ENCODE peak calls at places on chromosomes 2 and 18, in five cellular contexts. One of them, this sample, is unnamed.

GRCh38 chr2:15521782-15522181 is 39.4 kb downstream of the NBAS start:
- DNase-seq in GM23338: no peak
- DNase-seq in cardiac muscle cell: no peak
- DNase-seq in IMR-90: peak; percentile 22
- DNase-seq in fibroblast of lung: peak; percentile 45
- DNase-seq in this sample: no peak

GRCh38 chr2:9214866-9215265 is 8.3 kb downstream of the ASAP2 start:
- DNase-seq in IMR-90: no peak
- DNase-seq in GM23338: no peak
- DNase-seq in fibroblast of lung: no peak
- DNase-seq in cardiac muscle cell: no peak
- DNase-seq in this sample: no peak

GRCh38 chr2:70870790-70871189 is 35.2 kb upstream of the CD207 start:
- DNase-seq in GM23338: no peak
- DNase-seq in fibroblast of lung: no peak
- DNase-seq in IMR-90: no peak
- DNase-seq in cardiac muscle cell: no peak
- DNase-seq in this sample: no peak

GRCh38 chr2:179578171-179578916 is 283.1 kb downstream of the ZNF385B start:
- DNase-seq in fibroblast of lung: no peak
- DNase-seq in GM23338: no peak
- DNase-seq in cardiac muscle cell: no peak
- DNase-seq in IMR-90: no peak
- DNase-seq in this sample: no peak

GRCh38 chr2:187654535-187654934 is 100.3 kb upstream of the TFPI start:
- DNase-seq in GM23338: peak; percentile 45
- DNase-seq in cardiac muscle cell: no peak
- DNase-seq in fibroblast of lung: no peak
- DNase-seq in IMR-90: no peak
- DNase-seq in this sample: no peak

GRCh38 chr2:7819316-7819715 is 862.5 kb upstream of the ID2 start:
- DNase-seq in cardiac muscle cell: no peak
- DNase-seq in GM23338: no peak
- DNase-seq in fibroblast of lung: no peak
- DNase-seq in IMR-90: no peak
- DNase-seq in this sample: no peak

GRCh38 chr2:144780983-144781382 is 261.1 kb upstream of the ZEB2 start:
- DNase-seq in cardiac muscle cell: no peak
- DNase-seq in IMR-90: no peak
- DNase-seq in GM23338: no peak
- DNase-seq in fibroblast of lung: no peak
- DNase-seq in this sample: no peak

GRCh38 chr2:42359304-42359749 is 1.7 kb downstream of the COX7A2L start:
- DNase-seq in GM23338: no peak
- DNase-seq in fibroblast of lung: peak; percentile 43
- DNase-seq in IMR-90: peak; percentile 17
- DNase-seq in cardiac muscle cell: no peak
- DNase-seq in this sample: peak; percentile 21

GRCh38 chr2:36411962-36412444 is 56.4 kb downstream of the CRIM1 start:
- DNase-seq in fibroblast of lung: no peak
- DNase-seq in IMR-90: no peak
- DNase-seq in cardiac muscle cell: no peak
- DNase-seq in GM23338: peak; percentile 86
- DNase-seq in this sample: no peak

GRCh38 chr2:238528953-238529781 is 102.4 kb downstream of the ASB1 start:
- DNase-seq in cardiac muscle cell: no peak
- DNase-seq in fibroblast of lung: peak; percentile 71
- DNase-seq in IMR-90: peak; percentile 82
- DNase-seq in GM23338: no peak
- DNase-seq in this sample: no peak

GRCh38 chr2:161045726-161046125 is 114.5 kb upstream of the TANK start:
- DNase-seq in cardiac muscle cell: no peak
- DNase-seq in GM23338: no peak
- DNase-seq in fibroblast of lung: peak; percentile 62
- DNase-seq in IMR-90: peak; percentile 73
- DNase-seq in this sample: no peak

GRCh38 chr2:23377772-23378171 is 7.2 kb upstream of the KLHL29 start:
- DNase-seq in GM23338: no peak
- DNase-seq in cardiac muscle cell: no peak
- DNase-seq in fibroblast of lung: peak; percentile 32
- DNase-seq in IMR-90: no peak
- DNase-seq in this sample: no peak

GRCh38 chr18:28112056-28112470 is 64.9 kb downstream of the CDH2 start:
- DNase-seq in fibroblast of lung: peak; percentile 37
- DNase-seq in GM23338: no peak
- DNase-seq in cardiac muscle cell: peak; percentile 53
- DNase-seq in IMR-90: peak; percentile 89
- DNase-seq in this sample: no peak

GRCh38 chr2:240429872-240430491 is 5.5 kb upstream of the GPC1 start:
- DNase-seq in fibroblast of lung: no peak
- DNase-seq in GM23338: no peak
- DNase-seq in IMR-90: no peak
- DNase-seq in cardiac muscle cell: no peak
- DNase-seq in this sample: no peak

GRCh38 chr2:107303964-107304363 is 418.0 kb upstream of the ST6GAL2 start:
- DNase-seq in GM23338: no peak
- DNase-seq in cardiac muscle cell: no peak
- DNase-seq in fibroblast of lung: no peak
- DNase-seq in IMR-90: no peak
- DNase-seq in this sample: no peak

GRCh38 chr2:233353769-233354499 is at the start of gene DGKD:
- DNase-seq in cardiac muscle cell: peak; percentile 83
- DNase-seq in IMR-90: no peak
- DNase-seq in fibroblast of lung: peak; percentile 32
- DNase-seq in GM23338: peak; percentile 79
- DNase-seq in this sample: peak; percentile 98

GRCh38 chr18:48188609-48189008 is 220.6 kb downstream of the ZBTB7C start:
- DNase-seq in IMR-90: no peak
- DNase-seq in GM23338: no peak
- DNase-seq in cardiac muscle cell: no peak
- DNase-seq in fibroblast of lung: no peak
- DNase-seq in this sample: no peak

GRCh38 chr2:98503481-98504096 is 58.9 kb downstream of the INPP4A start:
- DNase-seq in GM23338: no peak
- DNase-seq in cardiac muscle cell: no peak
- DNase-seq in IMR-90: peak; percentile 50
- DNase-seq in fibroblast of lung: no peak
- DNase-seq in this sample: no peak

GRCh38 chr2:98731709-98732349 is 897 bp upstream of the MGAT4A start:
- DNase-seq in fibroblast of lung: no peak
- DNase-seq in IMR-90: no peak
- DNase-seq in cardiac muscle cell: peak; percentile 4
- DNase-seq in GM23338: peak; percentile 12
- DNase-seq in this sample: no peak

GRCh38 chr18:48878471-48878870 is 72.3 kb downstream of the SMAD7 start:
- DNase-seq in IMR-90: no peak
- DNase-seq in fibroblast of lung: no peak
- DNase-seq in GM23338: no peak
- DNase-seq in cardiac muscle cell: no peak
- DNase-seq in this sample: no peak

GRCh38 chr2:224222320-224222719 is 179.6 kb downstream of the FAM124B start:
- DNase-seq in IMR-90: peak; percentile 8
- DNase-seq in cardiac muscle cell: peak; percentile 19
- DNase-seq in GM23338: peak; percentile 34
- DNase-seq in fibroblast of lung: peak; percentile 34
- DNase-seq in this sample: no peak

GRCh38 chr18:34342960-34343359 is 118.2 kb upstream of the NOL4 start:
- DNase-seq in GM23338: peak; percentile 6
- DNase-seq in cardiac muscle cell: no peak
- DNase-seq in IMR-90: peak; percentile 28
- DNase-seq in fibroblast of lung: peak; percentile 41
- DNase-seq in this sample: no peak

GRCh38 chr18:48840491-48840877 is 110.3 kb downstream of the SMAD7 start:
- DNase-seq in fibroblast of lung: no peak
- DNase-seq in IMR-90: no peak
- DNase-seq in cardiac muscle cell: no peak
- DNase-seq in GM23338: no peak
- DNase-seq in this sample: no peak

GRCh38 chr2:134912406-134912805 is 6.2 kb upstream of the CCNT2 start:
- DNase-seq in IMR-90: peak; percentile 65
- DNase-seq in GM23338: no peak
- DNase-seq in cardiac muscle cell: no peak
- DNase-seq in fibroblast of lung: peak; percentile 36
- DNase-seq in this sample: no peak

GRCh38 chr2:150778828-150779227 is 291.4 kb upstream of the RND3 start:
- DNase-seq in IMR-90: no peak
- DNase-seq in GM23338: no peak
- DNase-seq in cardiac muscle cell: no peak
- DNase-seq in fibroblast of lung: no peak
- DNase-seq in this sample: no peak

GRCh38 chr2:29628078-29628765 is 293.2 kb downstream of the ALK start:
- DNase-seq in fibroblast of lung: no peak
- DNase-seq in GM23338: no peak
- DNase-seq in IMR-90: peak; percentile 50
- DNase-seq in cardiac muscle cell: no peak
- DNase-seq in this sample: no peak

GRCh38 chr2:216012133-216012829 is 1.1 kb downstream of the MREG start:
- DNase-seq in GM23338: no peak
- DNase-seq in fibroblast of lung: no peak
- DNase-seq in cardiac muscle cell: no peak
- DNase-seq in IMR-90: no peak
- DNase-seq in this sample: no peak

GRCh38 chr2:60555066-60555793 is 1.8 kb upstream of the BCL11A start:
- DNase-seq in GM23338: peak; percentile 74
- DNase-seq in fibroblast of lung: peak; percentile 75
- DNase-seq in IMR-90: peak; percentile 70
- DNase-seq in cardiac muscle cell: peak; percentile 82
- DNase-seq in this sample: peak; percentile 70

GRCh38 chr2:177275041-177275440 is 10.5 kb upstream of the NFE2L2 start:
- DNase-seq in cardiac muscle cell: no peak
- DNase-seq in IMR-90: peak; percentile 94
- DNase-seq in fibroblast of lung: peak; percentile 96
- DNase-seq in GM23338: no peak
- DNase-seq in this sample: no peak

GRCh38 chr2:70371753-70372152 is 69.9 kb upstream of the FAM136A start:
- DNase-seq in fibroblast of lung: peak; percentile 12
- DNase-seq in GM23338: no peak
- DNase-seq in cardiac muscle cell: no peak
- DNase-seq in IMR-90: peak; percentile 69
- DNase-seq in this sample: no peak

GRCh38 chr2:241968417-241968816 is 98.9 kb downstream of the RTP5 start:
- DNase-seq in IMR-90: no peak
- DNase-seq in GM23338: no peak
- DNase-seq in fibroblast of lung: no peak
- DNase-seq in cardiac muscle cell: no peak
- DNase-seq in this sample: no peak

GRCh38 chr2:88489181-88489580 is 36.7 kb upstream of the FOXI3 start:
- DNase-seq in fibroblast of lung: no peak
- DNase-seq in GM23338: no peak
- DNase-seq in IMR-90: no peak
- DNase-seq in cardiac muscle cell: no peak
- DNase-seq in this sample: no peak
- TF ChIP-seq CTCF in fibroblast of lung: no peak
- TF ChIP-seq CTCF in GM23338: peak; percentile 56
- TF ChIP-seq CTCF in IMR-90: no peak
- TF ChIP-seq CTCF in cardiac muscle cell: no peak
- TF ChIP-seq CTCF in this sample: no peak

DNA sequence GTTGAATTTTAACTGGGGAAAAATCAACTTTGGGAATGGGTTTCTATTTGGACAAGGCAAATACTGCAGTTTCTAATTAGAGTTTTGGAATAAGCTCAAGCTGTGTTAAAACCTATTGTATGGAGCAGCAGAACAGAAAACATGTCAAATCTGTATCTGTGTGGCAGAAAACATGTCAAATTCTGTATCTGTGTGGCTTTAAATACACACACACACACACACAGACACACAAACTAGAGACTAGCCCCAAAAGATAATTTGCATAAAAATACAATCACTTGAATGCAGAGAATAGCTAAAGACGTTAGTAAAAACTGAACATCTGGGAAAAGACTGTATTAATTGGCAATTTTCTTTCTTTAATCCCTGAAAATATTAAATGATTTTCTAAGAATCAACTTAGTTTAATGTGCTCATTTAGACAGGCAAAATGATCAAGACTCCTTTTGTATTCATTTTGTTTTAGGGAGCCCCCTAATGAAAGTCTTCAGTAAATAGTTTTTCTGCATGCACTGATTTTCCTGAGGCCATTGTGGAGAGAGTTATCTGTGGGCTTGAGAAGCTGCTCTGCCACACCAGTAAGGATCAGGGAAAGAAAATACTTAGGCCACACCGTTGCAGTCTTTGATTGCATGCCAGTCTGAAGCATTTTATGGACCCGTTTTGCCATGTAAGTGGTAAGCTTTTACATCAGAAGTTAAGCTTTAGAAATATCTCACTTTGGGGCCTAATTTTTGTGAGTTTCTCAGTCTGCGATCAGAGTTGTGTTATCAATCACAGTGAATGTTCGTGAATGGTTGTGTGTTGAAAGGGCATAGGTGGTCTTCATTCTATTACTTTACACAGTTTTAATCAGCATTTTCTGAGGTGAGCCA is 2.2 kb downstream of the SPATS2L start:
- DNase-seq in GM23338: peak; percentile 30
- DNase-seq in IMR-90: peak; percentile 63
- DNase-seq in fibroblast of lung: peak; percentile 76
- DNase-seq in cardiac muscle cell: peak; percentile 21
- DNase-seq in this sample: no peak
- TF ChIP-seq CTCF in GM23338: no peak
- TF ChIP-seq CTCF in IMR-90: peak; percentile 26
- TF ChIP-seq CTCF in fibroblast of lung: peak; percentile 36
- TF ChIP-seq CTCF in cardiac muscle cell: peak; percentile 31
- TF ChIP-seq CTCF in this sample: no peak

GRCh38 chr18:75173125-75173432 is 35.9 kb downstream of the PTGR3 start:
- DNase-seq in fibroblast of lung: peak; percentile 14
- DNase-seq in cardiac muscle cell: no peak
- DNase-seq in GM23338: peak; percentile 35
- DNase-seq in IMR-90: peak; percentile 17
- DNase-seq in this sample: peak; percentile 89
- TF ChIP-seq CTCF in fibroblast of lung: peak; percentile 7
- TF ChIP-seq CTCF in cardiac muscle cell: no peak
- TF ChIP-seq CTCF in GM23338: peak; percentile 30
- TF ChIP-seq CTCF in IMR-90: no peak
- TF ChIP-seq CTCF in this sample: peak; percentile 33

DNA sequence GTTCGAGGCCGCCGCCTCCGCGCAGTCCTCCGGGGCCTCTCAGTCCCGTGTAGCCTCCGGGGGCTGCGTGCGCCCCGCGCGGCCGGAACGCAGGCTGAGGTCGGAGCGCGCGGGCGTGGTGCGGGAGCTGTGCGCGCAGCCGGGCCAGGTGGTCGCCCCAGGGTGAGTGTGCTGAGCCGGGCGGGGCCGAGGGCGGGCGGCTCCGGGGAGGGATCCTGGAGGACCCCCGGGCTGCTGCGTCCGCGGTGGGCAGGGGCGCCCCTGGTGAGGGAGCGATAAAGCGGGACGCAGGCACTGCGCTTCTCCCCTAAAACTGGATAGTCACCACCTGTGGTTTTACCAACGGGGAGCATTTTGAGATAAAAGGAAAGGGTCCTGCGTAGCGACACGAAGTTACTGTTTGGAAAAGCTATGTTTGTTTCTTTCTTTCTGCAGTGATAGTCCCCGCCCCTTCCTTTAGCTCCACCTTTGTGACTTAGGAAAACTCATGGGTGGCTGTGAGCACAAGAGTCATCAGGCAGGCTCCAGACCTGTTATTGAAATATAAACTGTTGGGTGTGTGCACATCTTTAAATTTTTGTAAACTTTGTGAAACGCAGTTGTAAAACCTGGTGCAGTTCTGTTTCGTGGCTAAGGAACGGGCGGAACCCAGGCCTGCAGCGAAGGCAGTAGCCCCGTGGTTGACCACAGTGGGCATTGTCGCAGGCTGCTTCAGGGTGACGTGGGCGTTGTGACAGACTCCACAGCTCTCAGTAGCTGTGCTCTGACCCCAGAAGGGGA is 687 bp downstream of the CTDP1 start:
- DNase-seq in IMR-90: peak; percentile 52
- DNase-seq in fibroblast of lung: peak; percentile 45
- DNase-seq in GM23338: peak; percentile 56
- DNase-seq in cardiac muscle cell: peak; percentile 50
- DNase-seq in this sample: no peak
- TF ChIP-seq CTCF in IMR-90: peak; percentile 31
- TF ChIP-seq CTCF in fibroblast of lung: no peak
- TF ChIP-seq CTCF in GM23338: no peak
- TF ChIP-seq CTCF in cardiac muscle cell: no peak
- TF ChIP-seq CTCF in this sample: peak; percentile 3

This sample was measured in GM20000.